ENCODE peak calls at places on chromosomes 1 and 21, in eight cellular contexts. J, F, U, S, N, X, D and V are unnamed samples.

GRCh38 chr1:216576246-216576645 is 147.0 kb downstream of the ESRRG start:
- DNase-seq in U (no peak), J (no peak), X (no peak), F (no peak), N (no peak), S (no peak), D (no peak), V (no peak)

GRCh38 chr1:107936498-107937481 is 28.2 kb downstream of the VAV3 start:
- DNase-seq in X (peak; percentile 25), F (peak; percentile 97), U (no peak), D (peak; percentile 97), S (peak; percentile 90), J (no peak), N (no peak), V (no peak)

GRCh38 chr1:81113688-81114087 is 687.0 kb upstream of the ADGRL2 start:
- DNase-seq in S (peak; percentile 71), J (no peak), X (no peak), N (no peak), D (peak; percentile 66), U (no peak), F (peak; percentile 46), V (no peak)

GRCh38 chr1:60589916-60590315 is 492.4 kb upstream of the NFIA start:
- DNase-seq in S (peak; percentile 28), F (no peak), D (no peak), X (no peak), N (no peak), J (no peak), U (no peak), V (no peak)

GRCh38 chr1:181469829-181470228 is 13.5 kb upstream of the CACNA1E start:
- DNase-seq in D (peak; percentile 86), N (no peak), J (peak; percentile 43), X (no peak), F (peak; percentile 80), U (no peak), S (peak; percentile 89), V (no peak)

GRCh38 chr1:109618614-109619404 is 607 bp downstream of the GNAT2 start:
- DNase-seq in U (no peak), X (no peak), D (no peak), J (no peak), F (no peak), S (no peak), N (no peak), V (no peak)

GRCh38 chr1:21550097-21550496 is 40.9 kb downstream of the ALPL start:
- DNase-seq in N (no peak), J (no peak), S (peak; percentile 19), X (no peak), D (no peak), U (no peak), F (no peak), V (no peak)

GRCh38 chr1:91844862-91845528 is 41.0 kb downstream of the TGFBR3 start:
- DNase-seq in D (peak; percentile 90), J (peak; percentile 77), F (peak; percentile 93), N (no peak), S (peak; percentile 98), X (no peak), U (no peak), V (no peak)

GRCh38 chr1:15000030-15000429 is 153.5 kb upstream of the TMEM51 start:
- DNase-seq in J (no peak), D (no peak), F (no peak), N (no peak), U (no peak), S (no peak), X (no peak), V (no peak)

GRCh38 chr21:45356251-45356650 is 48.7 kb upstream of the COL18A1 start:
- DNase-seq in D (no peak), N (no peak), J (no peak), U (no peak), F (no peak), S (no peak), X (no peak), V (no peak)

GRCh38 chr1:29513357-29513756 is 277.0 kb downstream of the PTPRU start:
- DNase-seq in F (peak; percentile 65), U (no peak), D (peak; percentile 67), X (peak; percentile 71), N (peak; percentile 45), J (no peak), S (peak; percentile 52), V (peak; percentile 73)

GRCh38 chr1:55064071-55064581 is 24.8 kb downstream of the PCSK9 start:
- DNase-seq in X (peak; percentile 27), F (peak; percentile 17), U (no peak), N (no peak), S (peak; percentile 55), D (no peak), J (no peak), V (peak; percentile 77)
- TF ChIP-seq CTCF in X (peak; percentile 41), F (peak; percentile 56), U (peak; percentile 39), N (peak; percentile 54), S (peak; percentile 31), D (no peak), J (no peak), V (no peak)

GRCh38 chr1:19096036-19096833 is 113.8 kb downstream of the UBR4 start:
- DNase-seq in S (peak; percentile 17), X (peak; percentile 61), J (no peak), D (peak; percentile 39), F (peak; percentile 53), U (peak; percentile 28), N (peak; percentile 39), V (no peak)
- TF ChIP-seq CTCF in S (peak; percentile 41), X (peak; percentile 59), J (no peak), D (peak; percentile 82), F (peak; percentile 87), U (peak; percentile 64), N (no peak), V (peak; percentile 36)

GRCh38 chr21:21481238-21481637 is 483.0 kb downstream of the NCAM2 start:
- DNase-seq in J (no peak), X (no peak), U (no peak), S (no peak), N (no peak), D (no peak), F (no peak), V (no peak)
- TF ChIP-seq CTCF in J (no peak), X (no peak), U (no peak), S (no peak), N (no peak), D (no peak), F (no peak), V (no peak)

DNA sequence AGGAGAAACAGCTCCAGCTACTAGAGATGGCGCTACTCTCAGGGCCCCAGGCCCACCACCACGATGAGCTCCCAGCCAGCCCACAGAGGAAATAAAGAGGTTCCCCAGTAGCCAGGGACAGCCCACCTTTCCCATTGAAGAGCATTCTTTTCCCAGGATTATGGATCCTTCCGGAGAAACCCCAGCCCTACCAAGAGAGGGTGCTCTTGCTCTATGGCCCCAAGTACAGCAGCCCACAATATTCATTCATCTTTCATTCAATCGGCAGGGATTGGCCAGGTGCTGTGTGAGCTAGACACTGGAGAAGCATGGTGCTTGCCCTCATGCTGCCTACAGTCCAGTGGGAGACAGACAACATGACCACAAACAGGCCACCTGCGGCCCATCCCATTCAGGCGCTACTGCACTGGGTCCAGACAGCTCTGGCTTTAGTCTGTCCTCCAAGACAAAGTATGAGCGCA is 29.9 kb downstream of the PMVK start:
- DNase-seq in J (no peak), F (peak; percentile 45), X (no peak), N (no peak), U (no peak), S (no peak), D (peak; percentile 23), V (no peak)
- TF ChIP-seq CTCF in J (no peak), F (peak; percentile 81), X (peak; percentile 7), N (no peak), U (no peak), S (peak; percentile 43), D (peak; percentile 84), V (no peak)

DNA sequence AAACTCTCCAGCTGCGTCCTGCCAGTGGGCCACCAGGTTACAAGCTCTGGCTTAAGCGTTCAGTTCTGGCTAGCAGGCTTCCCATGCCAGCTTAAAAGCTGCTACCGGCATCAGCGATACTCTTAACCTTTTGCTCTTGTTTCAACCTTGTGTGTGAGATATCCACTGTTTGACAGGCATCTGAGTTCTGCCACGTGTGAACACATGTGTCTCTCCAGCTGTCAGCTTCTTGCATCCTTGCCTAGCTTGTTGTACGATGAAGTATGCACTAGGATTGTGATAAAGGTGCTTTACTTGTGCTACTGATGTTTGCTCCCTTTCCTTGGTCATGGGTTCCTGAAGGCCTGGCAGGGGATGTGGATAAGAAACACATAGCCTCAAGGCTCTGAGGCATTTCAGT is 201.6 kb downstream of the PRDM2 start:
- DNase-seq in J (no peak), F (no peak), D (no peak), U (no peak), S (no peak), N (no peak), X (no peak), V (no peak)
- TF ChIP-seq CTCF in J (no peak), F (no peak), D (no peak), U (no peak), S (no peak), N (no peak), X (no peak), V (no peak)

GRCh38 chr1:230816018-230816417 is 52.3 kb downstream of the C1orf198 start:
- DNase-seq in J (no peak), S (no peak), F (no peak), N (no peak), X (no peak), U (no peak), D (no peak), V (peak; percentile 44)
- TF ChIP-seq CTCF in J (no peak), S (no peak), F (no peak), N (no peak), X (no peak), U (no peak), D (peak; percentile 3), V (no peak)

DNA sequence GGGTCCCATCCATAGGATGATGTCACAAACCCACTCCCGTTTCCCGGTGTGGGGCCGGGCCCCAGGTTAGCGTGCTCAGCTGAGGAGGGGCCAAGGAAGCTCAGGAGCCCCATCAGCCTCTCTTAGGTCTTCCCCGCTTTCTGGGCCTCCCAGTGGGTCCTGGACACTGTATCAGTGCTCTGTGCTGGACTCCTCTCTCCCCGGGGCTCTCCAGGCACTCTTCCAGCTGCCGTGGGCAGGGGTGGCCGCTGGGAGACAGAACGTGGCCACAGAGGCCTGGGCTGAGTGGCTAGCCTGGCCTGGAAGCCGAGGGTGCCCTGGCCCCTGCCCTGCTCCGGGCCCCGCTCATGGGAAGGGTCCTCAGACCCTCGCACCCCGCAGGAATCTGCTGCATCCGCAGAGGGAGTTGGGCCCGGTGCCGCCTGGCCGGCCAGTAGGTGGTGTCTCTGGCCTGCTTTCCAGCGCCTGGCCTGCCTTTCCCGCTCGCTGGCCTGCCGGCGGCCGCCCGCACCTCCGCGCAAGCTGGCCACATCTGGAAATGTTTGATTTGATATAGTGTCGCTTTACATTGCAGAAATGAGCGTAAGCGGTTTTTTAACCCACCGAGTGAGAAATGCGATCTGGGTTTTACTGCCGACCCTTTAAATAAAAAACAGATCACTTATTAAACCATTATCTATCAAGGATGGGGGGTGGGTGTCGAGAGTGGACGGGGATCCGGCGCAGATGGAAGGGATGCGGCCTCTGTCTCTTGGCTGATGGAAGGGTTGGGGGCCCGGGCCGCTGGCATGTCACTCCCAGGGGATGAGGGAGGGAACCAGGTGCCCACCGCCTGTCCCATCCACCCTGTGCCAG is 74.4 kb upstream of the TTC34 start:
- DNase-seq in X (no peak), N (peak; percentile 38), F (no peak), D (no peak), U (no peak), S (no peak), J (no peak), V (no peak)
- TF ChIP-seq CTCF in X (no peak), N (no peak), F (peak; percentile 12), D (no peak), U (no peak), S (no peak), J (no peak), V (no peak)